ENCODE peak calls at places on chromosome 7, in six cellular contexts. S, R, O, E, X and I are unnamed samples. For H3K9me3, the result is how much of the 10 kb centered on the place peaks cover.

GRCh38 chr7:124009321-124009720 is 23.5 kb downstream of the TMEM229A start:
- DNase-seq in E (no peak), O (no peak), X (no peak), R (no peak), S (no peak), I (no peak)

GRCh38 chr7:35613150-35613549 is 81.8 kb downstream of the HERPUD2 start:
- DNase-seq in E (no peak), X (no peak), O (no peak), S (no peak), R (no peak), I (no peak)

GRCh38 chr7:105721571-105722104 is 140.3 kb upstream of the EFCAB10 start:
- DNase-seq in E (no peak), R (no peak), S (no peak), O (no peak), X (no peak), I (no peak)

GRCh38 chr7:128879939-128880746 is 17.5 kb downstream of the ATP6V1F start:
- DNase-seq in O (peak), R (peak), S (no peak), E (peak), X (peak), I (no peak)

GRCh38 chr7:122225874-122226273 is 78.7 kb downstream of the FEZF1 start:
- DNase-seq in S (no peak), X (no peak), R (no peak), O (no peak), E (no peak), I (no peak)

GRCh38 chr7:91784469-91784868 is 96.0 kb downstream of the MTERF1 start:
- DNase-seq in R (no peak), O (no peak), X (no peak), S (no peak), E (no peak), I (no peak)

GRCh38 chr7:45924283-45924682 is 3.2 kb upstream of the IGFBP3 start:
- DNase-seq in O (no peak), X (no peak), R (no peak), S (no peak), E (no peak), I (no peak)

GRCh38 chr7:111173528-111173927 is 82.6 kb downstream of the LRRN3 start:
- DNase-seq in X (no peak), R (no peak), E (no peak), O (no peak), S (no peak), I (no peak)

GRCh38 chr7:116198748-116199410 is 11.5 kb upstream of the TES start:
- DNase-seq in E (no peak), X (no peak), O (no peak), S (no peak), R (no peak), I (no peak)

GRCh38 chr7:104272767-104273384 is 55.5 kb upstream of the LHFPL3 start:
- DNase-seq in X (no peak), R (no peak), E (no peak), S (no peak), O (no peak), I (no peak)

GRCh38 chr7:17558558-17559332 is 260.3 kb downstream of the AHR start:
- DNase-seq in S (no peak), X (no peak), R (no peak), O (peak), E (no peak), I (no peak)

GRCh38 chr7:43289826-43290225 is 177.4 kb downstream of the HECW1 start:
- DNase-seq in E (no peak), S (no peak), X (peak), O (no peak), R (no peak), I (no peak)

GRCh38 chr7:74307738-74308505 is 18.7 kb downstream of the CLIP2 start:
- DNase-seq in S (no peak), R (no peak), O (no peak), E (peak), X (no peak), I (no peak)

GRCh38 chr7:74302745-74303221 is 13.6 kb downstream of the CLIP2 start:
- DNase-seq in S (no peak), X (no peak), E (no peak), O (no peak), R (no peak), I (no peak)

GRCh38 chr7:74304550-74304949 is 15.3 kb downstream of the CLIP2 start:
- DNase-seq in X (no peak), O (no peak), E (no peak), R (no peak), S (no peak), I (no peak)

GRCh38 chr7:74305987-74306736 is 17.0 kb downstream of the CLIP2 start:
- DNase-seq in X (no peak), O (no peak), E (no peak), R (peak), S (no peak), I (no peak)

GRCh38 chr7:74306737-74307469 is 17.7 kb downstream of the CLIP2 start:
- DNase-seq in S (no peak), E (peak), R (peak), X (no peak), O (peak), I (no peak)
- TF ChIP-seq EP300 in S (peak), E (no peak), R (no peak), X (no peak), O (no peak), I (no peak)

GRCh38 chr7:157874870-157875229 is 538.0 kb downstream of the DNAJB6 start:
- DNase-seq in O (no peak), R (no peak), X (no peak), S (no peak), E (no peak), I (no peak)

GRCh38 chr7:157876469-157877285 is 539.9 kb downstream of the DNAJB6 start:
- DNase-seq in R (no peak), S (no peak), E (no peak), X (peak), O (no peak), I (no peak)

GRCh38 chr7:157874208-157874816 is 537.5 kb downstream of the DNAJB6 start:
- DNase-seq in E (no peak), R (no peak), X (no peak), S (no peak), O (no peak), I (no peak)

GRCh38 chr7:157875230-157876179 is 538.7 kb downstream of the DNAJB6 start:
- DNase-seq in R (no peak), S (no peak), O (no peak), E (peak), X (peak), I (no peak)

GRCh38 chr7:157877298-157877840 is 540.6 kb downstream of the DNAJB6 start:
- DNase-seq in E (no peak), X (no peak), S (no peak), R (no peak), O (no peak), I (no peak)
- H3K9me3 ChIP-seq in E (under half), X (under half), S (under half), R (under half), O (under half), I (under half)

GRCh38 chr7:37765872-37766525 is 82.4 kb upstream of the NME8 start:
- DNase-seq in O (no peak), R (no peak), E (no peak), S (no peak), X (no peak), I (no peak)
- TF ChIP-seq EP300 in O (no peak), R (no peak), E (no peak), S (no peak), X (no peak), I (no peak)

DNA sequence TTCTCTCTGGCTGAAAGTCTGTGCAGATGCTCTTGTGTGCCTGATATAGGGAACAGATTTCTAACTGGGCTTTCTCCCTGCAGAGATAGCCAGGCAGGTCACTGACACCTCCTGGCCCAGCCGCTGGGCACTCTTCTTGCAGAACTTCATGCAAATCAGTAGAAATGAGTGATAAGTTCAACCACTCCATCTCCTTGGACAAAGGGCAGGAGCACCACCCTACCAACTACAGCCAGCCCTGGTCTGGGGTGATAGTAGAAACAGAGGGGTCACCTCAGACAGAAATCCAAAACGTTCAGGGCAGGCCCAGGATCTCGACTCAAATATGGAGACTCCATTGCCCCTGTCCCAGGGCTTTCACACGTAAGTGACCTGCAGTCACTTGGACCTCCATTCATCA is 917.8 kb upstream of the ZNF722 start:
- DNase-seq in S (no peak), O (no peak), E (no peak), R (no peak), X (no peak), I (no peak)
- H3K9me3 ChIP-seq in S (under half), O (under half), E (under half), R (under half), X (half or more), I (under half)

GRCh38 chr7:13982940-13983677 is 6.4 kb downstream of the ETV1 start:
- DNase-seq in R (no peak), O (no peak), E (no peak), X (no peak), S (no peak), I (no peak)
- TF ChIP-seq EP300 in R (no peak), O (no peak), E (no peak), X (no peak), S (no peak), I (no peak)

GRCh38 chr7:57651006-57651405 is 201.0 kb downstream of the ZNF716 start:
- DNase-seq in S (no peak), O (no peak), E (no peak), X (no peak), R (no peak), I (no peak)

DNA sequence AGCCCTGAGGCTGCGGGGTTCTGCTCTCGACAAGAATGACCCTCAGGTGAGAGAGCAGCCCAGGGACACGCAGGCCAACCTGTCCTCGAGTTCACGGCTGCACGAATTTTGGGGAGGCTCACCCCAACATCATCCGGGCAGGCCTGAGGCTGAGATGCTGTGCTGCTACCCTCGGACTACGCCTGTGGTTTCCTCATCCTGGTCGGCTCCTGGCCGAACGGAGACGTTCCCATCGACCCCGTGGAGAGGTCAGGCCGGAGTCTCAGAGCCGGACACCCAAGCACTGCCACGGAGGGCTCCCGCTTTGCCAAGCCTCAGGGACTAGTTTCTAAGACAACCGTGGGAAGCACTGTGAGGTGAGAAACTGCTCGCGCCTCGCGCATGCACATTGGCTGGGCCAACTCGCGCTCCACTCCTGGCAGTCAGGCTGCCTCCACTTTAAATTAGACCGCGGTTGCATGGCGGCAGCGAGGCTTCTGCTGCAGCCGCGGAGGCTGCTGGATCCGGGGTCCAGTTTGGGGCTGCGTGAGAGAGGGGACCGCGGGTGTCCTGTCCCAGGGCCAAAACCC is 203.4 kb downstream of the ZNF716 start:
- DNase-seq in S (no peak), O (no peak), E (no peak), X (no peak), R (no peak), I (no peak)
- H3K9me3 ChIP-seq in S (under half), O (under half), E (under half), X (half or more), R (under half), I (under half)

DNA sequence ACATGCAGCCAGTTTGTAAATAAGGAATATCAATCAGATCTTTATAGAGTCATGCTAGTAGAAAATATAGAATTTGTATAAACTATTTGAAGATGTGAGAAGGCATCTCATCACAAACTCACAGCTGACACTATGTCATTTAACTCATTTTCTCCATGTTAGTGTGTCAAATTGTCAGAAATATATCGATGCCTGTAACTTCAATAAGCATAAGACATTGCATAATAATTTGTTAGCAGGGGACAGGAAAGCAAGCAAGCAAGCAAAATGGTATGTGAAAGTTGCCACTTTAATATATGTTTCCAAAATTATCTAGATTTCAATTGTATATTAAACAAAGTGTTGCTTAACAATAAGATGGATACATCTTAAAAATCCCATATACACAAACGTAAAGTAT is 571.0 kb downstream of the ARL4A start:
- DNase-seq in S (no peak), R (no peak), E (no peak), O (no peak), X (no peak), I (no peak)
- TF ChIP-seq EP300 in S (no peak), R (no peak), E (no peak), O (no peak), X (no peak), I (no peak)

GRCh38 chr7:56537952-56538351 is 421.7 kb upstream of the NUPR2 start:
- DNase-seq in O (no peak), S (no peak), X (no peak), E (no peak), R (peak), I (no peak)
- H3K9me3 ChIP-seq in O (under half), S (under half), X (half or more), E (under half), R (under half), I (under half)

DNA sequence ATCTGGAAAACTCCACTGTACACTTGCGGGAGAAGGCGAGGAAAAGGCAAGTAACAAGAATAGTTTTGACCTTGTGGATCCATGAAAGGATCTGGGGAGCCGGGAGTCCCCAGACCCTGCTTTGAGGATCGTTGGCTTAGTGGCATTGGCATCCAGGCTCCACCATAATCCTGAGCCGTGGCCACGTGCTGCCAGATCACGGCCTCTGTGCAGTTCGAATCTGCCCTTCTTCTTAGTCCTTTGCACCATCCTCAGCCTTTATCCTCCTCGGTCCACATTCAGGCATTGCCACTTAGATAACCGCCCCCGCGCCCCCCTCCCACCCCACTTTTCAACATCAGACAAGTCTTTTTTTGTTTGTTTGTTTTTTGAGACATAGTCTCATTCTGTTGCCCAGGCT is 201.4 kb downstream of the CUX1 start:
- DNase-seq in E (no peak), S (no peak), O (no peak), R (no peak), X (no peak), I (no peak)
- TF ChIP-seq EP300 in E (no peak), S (no peak), O (no peak), R (no peak), X (no peak), I (no peak)